ENCODE peak calls at places on chromosomes 13 and 19, in eight cellular contexts. C, U, A, B, M, P, Z and D are unnamed samples.

GRCh38 chr19:5128932-5129389 is 160.0 kb downstream of the KDM4B start:
- DNase-seq in Z (no peak), U (no peak), M (peak), P (no peak), A (no peak), C (no peak), B (peak), D (no peak)

GRCh38 chr19:35852029-35852780 is at the start of gene NPHS1:
- DNase-seq in P (no peak), B (no peak), M (no peak), A (no peak), C (no peak), U (no peak), Z (no peak), D (no peak)

GRCh38 chr19:49712397-49712859 is 21.5 kb downstream of the CPT1C start:
- DNase-seq in C (peak), M (no peak), P (peak), B (peak), Z (peak), U (no peak), A (no peak), D (no peak)

GRCh38 chr19:39679056-39679790 is 23.5 kb downstream of the LGALS16 start:
- DNase-seq in P (no peak), U (peak), A (no peak), Z (no peak), M (no peak), B (no peak), C (no peak), D (no peak)

GRCh38 chr19:13094771-13095392 is 7.8 kb downstream of the LYL1 start:
- DNase-seq in U (no peak), C (peak), B (no peak), A (no peak), P (peak), M (no peak), Z (no peak), D (no peak)

GRCh38 chr13:96053003-96053703 is at the start of gene UGGT2:
- DNase-seq in C (peak), Z (peak), A (peak), M (peak), U (peak), P (peak), B (peak), D (no peak)

GRCh38 chr13:53782400-53783030 is 753.9 kb downstream of the OLFM4 start:
- DNase-seq in U (no peak), B (no peak), Z (peak), M (peak), A (no peak), P (no peak), C (peak), D (no peak)

GRCh38 chr13:35549481-35549880 is 73.0 kb upstream of the MAB21L1 start:
- DNase-seq in B (no peak), Z (peak), A (no peak), U (no peak), C (peak), P (no peak), M (no peak), D (no peak)

GRCh38 chr13:99356216-99357089 is 49.3 kb upstream of the GPR183 start:
- DNase-seq in C (no peak), M (no peak), U (no peak), B (no peak), Z (no peak), A (no peak), P (no peak), D (peak)

GRCh38 chr19:44582581-44583265 is 30.6 kb upstream of the IGSF23 start:
- DNase-seq in A (peak), P (peak), U (peak), B (no peak), M (no peak), Z (peak), C (peak), D (no peak)

GRCh38 chr19:3609779-3610719 is 3.4 kb upstream of the TBXA2R start:
- DNase-seq in A (no peak), C (no peak), P (no peak), Z (peak), B (no peak), U (no peak), M (no peak), D (no peak)

GRCh38 chr19:11265785-11266236 is 3.5 kb upstream of the DOCK6 start:
- DNase-seq in Z (peak), A (no peak), U (no peak), P (no peak), M (no peak), B (no peak), C (no peak), D (no peak)

GRCh38 chr19:50046649-50047503 is 21.1 kb downstream of the ZNF473 start:
- DNase-seq in C (peak), B (peak), Z (peak), U (peak), P (peak), M (no peak), A (peak), D (peak)

GRCh38 chr13:22800726-22801401 is 379.9 kb upstream of the SGCG start:
- DNase-seq in M (no peak), P (no peak), A (no peak), B (no peak), C (no peak), Z (no peak), U (peak), D (no peak)

GRCh38 chr19:53537126-53537522 is 821 bp upstream of the ZNF331 start:
- DNase-seq in Z (no peak), M (no peak), B (no peak), P (no peak), U (no peak), C (no peak), A (no peak), D (no peak)

GRCh38 chr13:57314897-57315520 is 148.0 kb downstream of the PRR20E start:
- DNase-seq in P (no peak), M (no peak), C (no peak), B (no peak), U (no peak), Z (no peak), A (no peak), D (no peak)

GRCh38 chr19:294819-295686 is 3.9 kb upstream of the PLPP2 start:
- DNase-seq in B (no peak), A (peak), U (no peak), Z (peak), P (peak), M (peak), C (no peak), D (peak)

GRCh38 chr13:30332516-30333165 is 25.3 kb upstream of the KATNAL1 start:
- DNase-seq in U (no peak), P (no peak), M (no peak), A (no peak), Z (no peak), B (no peak), C (no peak), D (no peak)

GRCh38 chr19:46787331-46788100 is 878 bp downstream of the SLC1A5 start:
- DNase-seq in U (peak), Z (peak), B (peak), C (peak), M (peak), A (peak), P (peak), D (peak)

GRCh38 chr13:99357149-99357596 is 50.0 kb upstream of the GPR183 start:
- DNase-seq in P (no peak), B (no peak), M (no peak), C (no peak), A (no peak), Z (no peak), U (no peak), D (no peak)

GRCh38 chr13:110323172-110323851 is 16.2 kb downstream of the COL4A2 start:
- DNase-seq in C (no peak), M (no peak), P (no peak), U (no peak), B (no peak), Z (peak), A (peak), D (no peak)

GRCh38 chr13:78317030-78317429 is 286.3 kb downstream of the POU4F1 start:
- DNase-seq in P (no peak), B (no peak), U (no peak), A (no peak), Z (no peak), M (no peak), C (no peak), D (no peak)

GRCh38 chr19:23788415-23788814 is 29.7 kb upstream of the ZNF681 start:
- DNase-seq in A (no peak), Z (no peak), U (no peak), B (no peak), P (no peak), M (no peak), C (no peak), D (no peak)

GRCh38 chr13:105990256-105990958 is 545.1 kb downstream of the EFNB2 start:
- DNase-seq in C (no peak), U (no peak), Z (no peak), M (no peak), P (no peak), A (no peak), B (no peak), D (no peak)

GRCh38 chr13:39835253-39835652 is 179.8 kb downstream of the COG6 start:
- DNase-seq in A (no peak), M (no peak), B (no peak), C (no peak), P (no peak), Z (no peak), U (no peak), D (no peak)

GRCh38 chr13:99873832-99874430 is 97.6 kb downstream of the ZIC5 start:
- DNase-seq in C (no peak), Z (no peak), B (no peak), U (no peak), P (no peak), M (no peak), A (no peak), D (no peak)

GRCh38 chr19:2059422-2060201 is 8.6 kb upstream of the MKNK2 start:
- DNase-seq in U (peak), M (no peak), C (peak), A (peak), P (peak), Z (peak), B (peak), D (no peak)

GRCh38 chr13:80239116-80239515 is 101.8 kb downstream of the SPRY2 start:
- DNase-seq in P (no peak), C (no peak), B (no peak), Z (no peak), U (no peak), A (no peak), M (no peak), D (no peak)

GRCh38 chr13:70424928-70425327 is 316.7 kb upstream of the KLHL1 start:
- DNase-seq in C (no peak), U (no peak), Z (no peak), A (no peak), M (no peak), P (no peak), B (no peak), D (no peak)

GRCh38 chr19:41234512-41235208 is 15.6 kb downstream of the AXL start:
- DNase-seq in A (no peak), P (no peak), Z (no peak), C (no peak), B (no peak), M (no peak), U (no peak), D (no peak)

GRCh38 chr13:102400619-102401125 is 1.2 kb downstream of the FGF14 start:
- DNase-seq in M (no peak), U (peak), B (peak), C (peak), Z (no peak), P (peak), A (no peak), D (no peak)

GRCh38 chr19:709965-710714 is 1.4 kb downstream of the PALM start:
- DNase-seq in Z (no peak), C (no peak), B (peak), U (peak), M (no peak), A (peak), P (peak), D (no peak)

GRCh38 chr19:55156202-55157063 is 1.1 kb downstream of the TNNI3 start:
- DNase-seq in M (peak), B (no peak), Z (peak), U (peak), A (peak), P (peak), C (peak), D (no peak)

GRCh38 chr13:53010374-53011105 is 18.1 kb upstream of the OLFM4 start:
- DNase-seq in U (no peak), A (no peak), C (no peak), B (no peak), Z (no peak), P (no peak), M (no peak), D (no peak)

GRCh38 chr13:92573467-92574057 is 653.0 kb upstream of the GPC6 start:
- DNase-seq in P (peak), Z (peak), C (peak), M (no peak), B (no peak), U (no peak), A (no peak), D (no peak)

GRCh38 chr19:31054430-31054829 is 294.8 kb downstream of the TSHZ3 start:
- DNase-seq in A (no peak), P (peak), B (no peak), Z (peak), M (peak), C (peak), U (no peak), D (no peak)
- TF ChIP-seq CTCF in A (no peak), P (peak), B (no peak), Z (peak), M (peak), C (peak), U (peak), D (peak)

GRCh38 chr13:74136089-74136658 is 2.0 kb upstream of the KLF12 start:
- DNase-seq in M (peak), A (no peak), U (peak), B (peak), Z (peak), C (peak), P (peak), D (peak)
- TF ChIP-seq CTCF in M (no peak), A (no peak), U (no peak), B (no peak), Z (no peak), C (no peak), P (no peak), D (no peak)

GRCh38 chr13:74883834-74884233 is 598.1 kb downstream of the TBC1D4 start:
- DNase-seq in M (no peak), C (no peak), B (no peak), U (no peak), A (no peak), P (no peak), Z (no peak), D (no peak)
- TF ChIP-seq CTCF in M (peak), C (peak), B (no peak), U (no peak), A (no peak), P (no peak), Z (no peak), D (no peak)

GRCh38 chr13:43757266-43757665 is 29.5 kb downstream of the ENOX1 start:
- DNase-seq in M (no peak), A (no peak), B (no peak), U (no peak), Z (no peak), P (no peak), C (no peak), D (no peak)
- TF ChIP-seq CTCF in M (no peak), A (no peak), B (no peak), U (no peak), Z (no peak), P (no peak), C (no peak), D (no peak)

GRCh38 chr19:51347209-51347928 is 5.4 kb upstream of the VSIG10L start:
- DNase-seq in Z (no peak), M (no peak), P (no peak), A (no peak), U (no peak), B (no peak), C (no peak), D (no peak)

GRCh38 chr19:51341976-51342580 is at the start of gene VSIG10L:
- DNase-seq in M (no peak), C (no peak), B (no peak), A (no peak), Z (no peak), P (no peak), U (no peak), D (no peak)

GRCh38 chr19:51342631-51343569 is 961 bp upstream of the VSIG10L start:
- DNase-seq in A (no peak), P (no peak), B (no peak), U (no peak), Z (no peak), C (no peak), M (no peak), D (no peak)

GRCh38 chr19:51345076-51345620 is 3.2 kb upstream of the VSIG10L start:
- DNase-seq in C (no peak), P (no peak), U (no peak), M (no peak), Z (no peak), A (no peak), B (no peak), D (no peak)

DNA sequence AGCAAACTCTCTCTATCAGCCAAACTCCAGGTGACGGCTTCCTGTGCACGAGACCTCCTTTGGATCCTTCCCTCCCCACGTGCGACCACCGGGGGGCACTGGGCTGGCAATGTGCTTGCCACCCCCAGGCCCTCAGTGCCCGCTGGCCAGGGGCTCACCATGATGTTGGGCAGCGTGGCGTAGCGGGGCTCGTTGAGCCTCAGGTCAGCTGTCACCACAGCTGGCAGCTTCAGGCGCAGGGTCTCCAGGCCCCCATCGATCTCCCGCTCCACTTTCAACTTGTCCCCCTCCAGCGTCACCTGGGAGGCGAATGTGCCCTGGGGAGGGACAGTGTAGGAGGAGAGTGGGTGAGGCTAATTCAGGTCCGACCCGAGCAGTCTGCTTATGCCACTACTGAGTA is 4.8 kb upstream of the VSIG10L start:
- DNase-seq in B (no peak), U (no peak), M (no peak), C (no peak), P (no peak), Z (no peak), A (no peak), D (no peak)
- TF ChIP-seq CTCF in B (no peak), U (no peak), M (no peak), C (no peak), P (no peak), Z (no peak), A (no peak), D (no peak)

GRCh38 chr19:17829855-17830566 is 8.7 kb upstream of the INSL3 start:
- DNase-seq in P (peak), U (no peak), A (no peak), C (peak), M (peak), Z (peak), B (no peak), D (no peak)
- TF ChIP-seq CTCF in P (no peak), U (no peak), A (no peak), C (peak), M (no peak), Z (no peak), B (no peak), D (no peak)

GRCh38 chr13:89577301-89577700 is 1770.2 kb upstream of the MIR17HG start:
- DNase-seq in B (no peak), P (no peak), A (no peak), Z (no peak), U (no peak), M (no peak), C (no peak), D (no peak)
- TF ChIP-seq CTCF in B (no peak), P (peak), A (no peak), Z (no peak), U (no peak), M (no peak), C (peak), D (no peak)

DNA sequence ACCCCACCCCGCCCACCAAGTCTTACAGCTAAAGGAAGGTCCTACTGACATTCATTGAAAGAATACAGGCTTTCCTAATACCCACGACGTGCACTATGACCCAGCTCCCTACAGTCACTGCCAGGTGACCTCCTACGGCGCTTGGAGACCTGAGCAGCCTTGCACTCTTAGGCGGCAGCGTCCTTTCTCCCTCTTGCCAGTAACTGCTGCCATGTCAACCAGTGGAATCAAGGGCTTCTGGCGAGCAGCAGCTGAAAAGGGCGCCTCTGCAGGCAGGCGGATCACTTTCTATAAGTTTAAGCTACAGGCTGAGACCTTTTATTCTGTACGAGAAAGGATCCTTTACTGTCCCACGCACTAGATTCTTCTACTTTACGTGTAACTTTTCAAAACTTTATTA is 2.0 kb downstream of the KCTD12 start:
- DNase-seq in U (peak), P (peak), Z (no peak), B (peak), A (no peak), C (peak), M (no peak), D (no peak)
- TF ChIP-seq CTCF in U (no peak), P (no peak), Z (no peak), B (peak), A (no peak), C (peak), M (peak), D (no peak)

GRCh38 chr13:114032121-114032799 is 58.4 kb upstream of the C13orf46 start:
- DNase-seq in U (no peak), M (no peak), P (no peak), C (no peak), A (no peak), B (peak), Z (no peak), D (no peak)

GRCh38 chr13:114031631-114032030 is 57.8 kb upstream of the C13orf46 start:
- DNase-seq in M (no peak), A (no peak), P (no peak), C (no peak), B (peak), Z (no peak), U (peak), D (no peak)

GRCh38 chr13:114030666-114031610 is 57.1 kb upstream of the C13orf46 start:
- DNase-seq in P (peak), C (no peak), A (no peak), B (no peak), M (no peak), U (peak), Z (no peak), D (no peak)

GRCh38 chr13:114027826-114028225 is 54.0 kb upstream of the C13orf46 start:
- DNase-seq in P (no peak), Z (no peak), B (no peak), A (no peak), C (no peak), U (peak), M (no peak), D (no peak)

GRCh38 chr13:114029866-114030625 is 56.2 kb upstream of the C13orf46 start:
- DNase-seq in B (no peak), Z (no peak), A (no peak), M (no peak), U (peak), C (no peak), P (peak), D (no peak)
- TF ChIP-seq CTCF in B (no peak), Z (no peak), A (no peak), M (no peak), U (no peak), C (no peak), P (no peak), D (no peak)

DNA sequence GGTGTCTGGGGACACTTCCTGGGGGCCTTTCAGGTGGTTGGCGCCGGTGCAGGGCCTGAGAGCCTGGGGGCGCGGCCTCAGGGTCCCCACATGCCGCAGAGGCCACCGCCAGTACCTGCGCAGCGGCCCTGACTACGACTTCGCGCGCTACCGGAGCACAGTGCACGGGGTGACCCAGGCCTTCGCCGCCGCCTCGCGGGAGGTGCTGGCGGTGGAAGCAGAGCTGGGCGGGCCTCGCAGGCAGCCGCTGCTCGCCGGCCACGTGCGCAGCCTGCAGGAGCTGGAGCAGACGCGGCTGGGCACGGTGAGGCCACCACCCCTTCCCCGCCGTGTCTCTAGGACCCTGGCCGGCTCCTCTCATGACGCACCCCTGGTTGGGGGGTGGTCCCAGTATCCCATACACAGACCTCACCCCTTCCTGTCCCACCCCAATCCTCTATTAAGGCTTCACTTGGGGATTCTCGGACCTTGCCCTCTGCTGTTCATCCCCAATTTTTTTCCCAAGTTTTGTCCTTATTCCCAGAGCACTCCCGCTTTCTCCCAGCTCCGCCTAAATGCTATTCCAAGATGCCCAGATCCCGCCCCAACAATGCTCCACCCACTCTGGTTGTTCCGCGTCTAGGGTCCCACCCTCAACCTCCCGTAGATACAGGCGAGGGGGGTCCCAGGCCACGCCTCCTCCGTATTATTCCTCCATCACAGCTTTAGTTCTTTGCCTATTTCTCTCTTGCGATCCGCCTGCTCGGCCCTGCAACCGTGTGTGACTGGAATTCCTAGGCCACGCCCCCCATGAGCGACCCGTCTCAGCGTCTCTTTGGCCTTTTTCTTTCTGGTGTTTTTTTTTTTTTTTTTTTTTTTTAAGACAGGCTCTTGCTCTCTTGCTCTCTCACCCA is 1.0 kb downstream of the REX1BD start:
- DNase-seq in C (peak), U (peak), Z (peak), M (peak), B (peak), A (peak), P (peak), D (peak)
- TF ChIP-seq CTCF in C (peak), U (no peak), Z (no peak), M (no peak), B (peak), A (no peak), P (no peak), D (no peak)